ENCODE peak calls at places on chromosomes 16 and 17, in seven cellular contexts. A, K, R, C, Y, V and X are unnamed samples.

GRCh38 chr16:6020162-6020980 is 922.8 kb upstream of the EEF2KMT start:
- DNase-seq in A (no peak), K (no peak), R (no peak), C (no peak), Y (no peak), V (no peak), X (no peak)

GRCh38 chr17:3271072-3271848 is 26.9 kb downstream of the OR3A1 start:
- DNase-seq in C (no peak), K (no peak), Y (no peak), V (no peak), R (no peak), A (no peak), X (no peak)

GRCh38 chr17:17069849-17070248 is 27.6 kb downstream of the MPRIP start:
- DNase-seq in C (no peak), A (no peak), K (no peak), Y (no peak), R (no peak), V (no peak), X (no peak)

GRCh38 chr16:72098936-72099335 is 5.3 kb downstream of the DHX38 start:
- DNase-seq in K (no peak), Y (no peak), R (no peak), V (no peak), C (no peak), A (no peak), X (no peak)

GRCh38 chr16:28188085-28188916 is 23.5 kb downstream of the XPO6 start:
- DNase-seq in R (no peak), Y (no peak), V (no peak), K (peak; percentile 23), A (no peak), C (no peak), X (no peak)

GRCh38 chr16:88649924-88650748 is 717 bp downstream of the CYBA start:
- DNase-seq in C (peak; percentile 65), Y (no peak), K (peak; percentile 40), A (no peak), V (no peak), R (no peak), X (peak; percentile 71)

GRCh38 chr17:75632428-75632827 is 806 bp upstream of the SMIM5 start:
- DNase-seq in C (no peak), R (no peak), Y (no peak), A (no peak), K (no peak), V (no peak), X (no peak)

GRCh38 chr16:14377326-14377725 is 252.7 kb downstream of the PARN start:
- DNase-seq in Y (no peak), K (no peak), R (no peak), A (no peak), V (no peak), C (no peak), X (no peak)

GRCh38 chr17:48804936-48805411 is 12.1 kb downstream of the TTLL6 start:
- DNase-seq in R (peak; percentile 31), K (peak; percentile 65), Y (peak; percentile 47), A (no peak), V (peak; percentile 18), C (peak; percentile 91), X (peak; percentile 85)

GRCh38 chr16:29007865-29008593 is 23.2 kb downstream of the LAT start:
- DNase-seq in R (no peak), C (no peak), V (peak; percentile 19), K (peak; percentile 77), Y (no peak), A (no peak), X (no peak)

DNA sequence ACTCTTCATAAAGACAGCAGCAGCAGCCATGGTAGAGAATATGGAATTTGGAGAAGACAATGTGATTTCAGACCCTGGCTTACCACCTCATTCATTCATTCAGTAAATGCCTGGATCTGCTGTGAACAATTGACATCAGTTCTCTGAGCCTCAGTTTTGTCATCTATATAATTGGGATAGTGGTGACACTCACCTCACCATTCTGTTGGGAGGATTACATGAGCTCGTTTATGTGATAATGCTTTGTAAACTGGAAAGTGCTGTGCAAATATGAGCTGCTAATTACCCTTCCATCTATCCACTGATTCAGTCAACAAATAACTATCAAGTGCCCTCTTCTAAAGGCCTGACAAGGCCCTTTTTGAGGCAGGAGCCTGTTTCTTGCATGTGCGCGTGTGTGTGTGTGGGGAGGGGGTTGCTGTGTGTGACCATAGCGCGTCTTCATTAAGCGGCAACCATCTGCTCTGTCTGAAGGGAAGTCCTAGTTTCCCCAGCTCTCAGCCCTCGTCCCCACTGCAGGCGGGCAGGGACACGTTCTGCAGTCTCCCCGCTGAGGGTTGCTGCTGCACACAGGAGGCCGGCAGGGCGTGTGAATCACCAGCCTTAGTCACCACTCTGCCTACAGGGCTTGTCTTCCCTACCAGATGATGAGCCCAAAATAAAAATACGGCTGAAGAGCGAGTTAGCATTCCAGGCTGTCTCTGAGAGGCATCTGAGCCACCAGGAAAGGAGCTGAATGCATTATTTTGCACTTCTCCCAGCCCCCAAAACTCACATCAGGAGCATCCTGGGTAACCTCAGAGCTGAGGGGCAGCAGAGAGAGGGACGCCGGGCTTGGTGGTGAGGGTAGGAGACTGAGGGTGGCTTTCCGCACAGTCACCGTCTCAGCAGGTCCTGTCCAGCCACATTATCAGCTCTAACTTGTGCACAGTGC is 19.9 kb downstream of the ARL4D start:
- DNase-seq in R (no peak), K (peak; percentile 80), V (peak; percentile 56), A (no peak), C (no peak), Y (no peak), X (no peak)
- H3K4me3 ChIP-seq in R (no peak overlapping the region), K (no peak overlapping the region), V (no peak overlapping the region), A (no peak overlapping the region), C (no peak overlapping the region), Y (no peak overlapping the region), X (no peak overlapping the region)

GRCh38 chr16:3735541-3735940 is 18.2 kb upstream of the TRAP1 start:
- DNase-seq in A (no peak), V (no peak), Y (no peak), C (no peak), K (no peak), R (no peak), X (no peak)
- H3K4me3 ChIP-seq in A (no peak overlapping the region), V (no peak overlapping the region), Y (no peak overlapping the region), C (no peak overlapping the region), K (no peak overlapping the region), R (no peak overlapping the region), X (no peak overlapping the region)

DNA sequence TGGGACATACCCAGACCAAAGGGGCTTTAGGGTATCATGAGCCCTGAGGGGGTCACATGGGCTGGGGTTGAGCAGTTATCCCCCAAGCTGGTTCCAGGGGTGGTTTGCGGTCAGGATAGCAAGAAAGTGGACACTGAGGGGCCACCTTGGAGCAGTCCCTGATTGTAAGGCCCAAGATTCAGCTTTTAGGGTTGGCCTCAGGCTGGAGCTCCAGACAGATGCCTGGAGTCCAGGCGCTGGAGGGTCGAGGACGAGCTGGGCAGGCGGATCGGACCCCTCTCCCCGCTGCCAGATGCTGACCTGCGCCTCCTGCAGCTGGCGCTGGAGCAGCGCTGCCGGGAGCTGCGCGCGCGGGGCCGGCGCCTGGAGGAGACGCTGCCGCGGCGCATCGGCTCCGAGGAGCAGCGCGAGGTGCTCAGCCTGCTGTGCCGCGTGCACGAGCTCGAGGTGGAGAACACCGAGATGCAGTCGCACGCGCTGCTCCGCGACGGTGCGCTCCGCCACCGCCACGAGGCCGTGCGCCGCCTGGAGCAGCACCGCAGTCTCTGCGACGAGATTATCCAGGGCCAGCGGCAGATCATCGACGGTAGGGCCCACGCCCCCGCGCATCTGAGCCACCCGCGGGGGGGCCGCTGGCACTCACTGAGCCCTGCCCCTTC is 10.0 kb downstream of the BTBD17 start:
- DNase-seq in K (no peak), C (no peak), Y (no peak), A (no peak), V (no peak), R (no peak), X (no peak)
- H3K4me3 ChIP-seq in K (no peak overlapping the region), C (no peak overlapping the region), Y (no peak overlapping the region), A (no peak overlapping the region), V (no peak overlapping the region), R (no peak overlapping the region), X (no peak overlapping the region)

GRCh38 chr17:52158450-52159042 is at the start of gene CA10:
- DNase-seq in K (no peak), R (no peak), V (no peak), C (no peak), Y (no peak), A (no peak), X (peak; percentile 59)

GRCh38 chr17:52156576-52156975 is 1.9 kb downstream of the CA10 start:
- DNase-seq in K (no peak), C (no peak), V (no peak), A (no peak), Y (no peak), R (no peak), X (no peak)

GRCh38 chr17:52157161-52157560 is 1.4 kb downstream of the CA10 start:
- DNase-seq in V (no peak), A (no peak), C (no peak), Y (no peak), R (no peak), K (no peak), X (no peak)

GRCh38 chr17:52159159-52159809 is 770 bp upstream of the CA10 start:
- DNase-seq in R (no peak), V (no peak), A (no peak), C (no peak), Y (no peak), K (no peak), X (no peak)

DNA sequence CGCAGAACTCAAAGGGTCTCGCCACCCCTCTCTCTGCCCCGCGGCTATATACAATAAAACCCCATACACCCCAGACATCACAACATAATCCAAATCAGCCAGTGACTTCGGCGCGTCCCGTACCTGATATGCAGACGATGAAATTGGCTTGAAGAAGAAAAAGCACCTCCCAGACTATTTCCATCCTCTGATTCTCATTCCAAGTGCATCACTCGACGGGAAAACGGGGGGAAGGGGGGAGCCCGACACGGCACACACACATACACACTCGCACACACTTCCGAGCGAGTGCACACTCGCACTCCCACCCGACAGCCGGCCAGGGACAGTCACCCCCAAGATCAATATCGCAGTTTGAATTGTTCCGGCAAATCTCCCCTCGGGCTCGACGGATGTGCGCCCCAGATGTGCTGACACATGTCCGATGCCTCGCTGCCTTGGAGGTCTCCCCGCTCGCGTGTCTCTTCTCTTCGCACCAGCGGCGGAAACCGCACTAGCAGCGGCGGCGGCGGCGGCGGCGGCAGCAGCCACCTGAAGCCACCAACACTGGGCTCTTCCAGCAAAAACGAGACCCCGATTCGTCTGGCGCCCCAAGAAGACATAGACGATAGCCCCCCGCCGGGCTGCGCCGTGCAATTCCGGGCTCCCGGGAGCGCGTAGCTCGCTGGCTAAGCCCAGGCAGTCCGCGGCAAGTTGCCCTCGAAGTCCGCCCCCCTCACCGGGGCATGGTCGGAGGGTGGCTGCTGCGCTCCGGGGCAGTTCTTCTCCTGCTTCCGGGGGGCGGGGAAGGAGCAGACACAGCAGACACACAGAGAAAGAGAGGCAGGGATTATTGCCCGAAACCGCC is 688 bp downstream of the CA10 start:
- DNase-seq in V (no peak), K (no peak), R (no peak), C (no peak), Y (no peak), A (no peak), X (no peak)
- H3K4me3 ChIP-seq in V (no peak overlapping the region), K (peak overlapping the region; percentile 25), R (no peak overlapping the region), C (no peak overlapping the region), Y (no peak overlapping the region), A (no peak overlapping the region), X (no peak overlapping the region)